ENCODE peak calls at places on chromosomes 12 and 14, in eight cellular contexts. J is sigmoid colon, Q is tibial nerve, P is ascending aorta, X is Peyer's patch, B is spleen, D is heart left ventricle, V is GM12878. I is an unnamed sample.
A peak's percentile ranks its signal among the peaks of the same experiment; 100 is the strongest.

GRCh38 chr12:28057856-28058615 is 85.5 kb upstream of the PTHLH start:
- DNase-seq in J (no peak), Q (no peak), P (no peak), X (no peak), B (no peak), D (no peak), V (peak; percentile 17), I (no peak)

GRCh38 chr12:74586251-74586650 is 48.6 kb downstream of the ATXN7L3B start:
- DNase-seq in J (no peak), Q (no peak), P (no peak), X (no peak), B (no peak), D (no peak), V (no peak), I (no peak)

GRCh38 chr12:110822821-110823415 is 23.9 kb upstream of the CCDC63 start:
- DNase-seq in J (no peak), Q (no peak), P (no peak), X (peak; percentile 56), B (no peak), D (no peak), V (peak; percentile 2), I (no peak)

GRCh38 chr12:116313194-116313910 is 35.9 kb upstream of the MED13L start:
- DNase-seq in J (no peak), Q (no peak), P (no peak), X (no peak), B (no peak), D (no peak), V (no peak), I (no peak)

GRCh38 chr12:2364566-2365165 is 311.9 kb downstream of the CACNA1C start:
- DNase-seq in J (peak; percentile 50), Q (no peak), P (no peak), X (no peak), B (no peak), D (no peak), V (no peak), I (no peak)

GRCh38 chr12:56565510-56566101 is 44.0 kb downstream of the RBMS2 start:
- DNase-seq in J (peak; percentile 94), Q (peak; percentile 26), P (peak; percentile 47), X (peak; percentile 84), B (peak; percentile 81), D (peak; percentile 91), V (no peak), I (peak; percentile 72)

GRCh38 chr12:64737539-64737938 is 21.7 kb downstream of the GNS start:
- DNase-seq in J (no peak), Q (no peak), P (no peak), X (no peak), B (no peak), D (no peak), V (no peak), I (no peak)

GRCh38 chr12:112852810-112853209 is 54.0 kb upstream of the OAS1 start:
- DNase-seq in J (no peak), Q (no peak), P (no peak), X (no peak), B (no peak), D (no peak), V (no peak), I (no peak)

GRCh38 chr12:103798586-103798985 is 42.4 kb downstream of the NT5DC3 start:
- DNase-seq in J (peak; percentile 19), Q (no peak), P (no peak), X (no peak), B (no peak), D (no peak), V (no peak), I (no peak)

GRCh38 chr14:32469388-32470160 is 140.5 kb downstream of the AKAP6 start:
- DNase-seq in J (no peak), Q (no peak), P (no peak), X (no peak), B (no peak), D (no peak), V (no peak), I (no peak)

GRCh38 chr14:89041245-89041585 is 216.8 kb downstream of the TTC8 start:
- DNase-seq in J (no peak), Q (no peak), P (no peak), X (peak; percentile 83), B (no peak), D (no peak), V (no peak), I (no peak)

GRCh38 chr14:53389207-53389606 is 236.1 kb upstream of the DDHD1 start:
- DNase-seq in J (no peak), Q (no peak), P (no peak), X (no peak), B (no peak), D (no peak), V (no peak), I (no peak)

GRCh38 chr12:91053951-91054715 is 3.7 kb downstream of the KERA start:
- DNase-seq in J (peak; percentile 57), Q (no peak), P (no peak), X (peak; percentile 43), B (no peak), D (no peak), V (no peak), I (no peak)

GRCh38 chr14:59425322-59425945 is 39.7 kb downstream of the GPR135 start:
- DNase-seq in J (peak; percentile 69), Q (no peak), P (no peak), X (no peak), B (no peak), D (peak; percentile 70), V (no peak), I (no peak)

GRCh38 chr14:72617391-72618011 is 276.4 kb downstream of the DPF3 start:
- DNase-seq in J (no peak), Q (no peak), P (no peak), X (no peak), B (no peak), D (peak; percentile 63), V (no peak), I (no peak)

GRCh38 chr14:97458302-97459137 is 661.3 kb downstream of the VRK1 start:
- DNase-seq in J (no peak), Q (no peak), P (no peak), X (peak; percentile 88), B (peak; percentile 90), D (no peak), V (no peak), I (peak; percentile 25)

GRCh38 chr12:27652174-27652763 is 44.0 kb upstream of the REP15 start:
- DNase-seq in J (no peak), Q (no peak), P (no peak), X (peak; percentile 75), B (no peak), D (no peak), V (peak; percentile 8), I (peak; percentile 46)

GRCh38 chr12:98601924-98602323 is 8.4 kb downstream of the SLC25A3 start:
- DNase-seq in J (no peak), Q (no peak), P (no peak), X (no peak), B (no peak), D (no peak), V (no peak), I (no peak)

GRCh38 chr14:69303086-69303485 is 43.1 kb downstream of the GALNT16 start:
- DNase-seq in J (peak; percentile 22), Q (no peak), P (no peak), X (no peak), B (no peak), D (no peak), V (no peak), I (no peak)

GRCh38 chr12:124745891-124746570 is 117.6 kb downstream of the SCARB1 start:
- DNase-seq in J (peak; percentile 98), Q (peak; percentile 92), P (peak; percentile 77), X (peak; percentile 86), B (peak; percentile 89), D (peak; percentile 96), V (no peak), I (peak; percentile 97)

GRCh38 chr12:97132270-97132669 is 225.2 kb downstream of the NEDD1 start:
- DNase-seq in J (no peak), Q (no peak), P (no peak), X (no peak), B (no peak), D (no peak), V (no peak), I (no peak)

GRCh38 chr12:97140355-97140754 is 233.3 kb downstream of the NEDD1 start:
- DNase-seq in J (no peak), Q (no peak), P (no peak), X (no peak), B (no peak), D (no peak), V (peak; percentile 11), I (no peak)

GRCh38 chr12:97131220-97131981 is 224.3 kb downstream of the NEDD1 start:
- DNase-seq in J (no peak), Q (no peak), P (no peak), X (no peak), B (no peak), D (no peak), V (no peak), I (no peak)

DNA sequence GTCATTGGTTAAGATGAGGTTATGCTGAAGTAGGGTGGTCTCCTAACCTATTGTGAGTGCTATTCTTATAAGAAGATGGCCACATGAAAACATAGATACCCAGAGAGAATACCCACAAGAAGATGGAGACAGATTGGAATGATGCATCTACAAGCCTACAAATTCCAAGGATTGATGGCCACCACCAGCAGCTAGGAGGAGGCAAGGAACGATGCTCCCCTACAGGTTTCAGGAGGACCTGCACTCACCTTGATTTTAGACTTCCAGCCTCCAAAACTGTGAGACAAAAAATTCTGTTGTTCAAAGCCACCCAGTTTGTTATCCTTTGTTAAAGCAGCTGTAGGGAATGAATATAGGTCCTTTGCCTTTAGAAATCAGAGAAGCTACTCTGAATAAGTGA is 227.4 kb downstream of the NEDD1 start:
- DNase-seq in J (no peak), Q (no peak), P (no peak), X (no peak), B (no peak), D (no peak), V (no peak), I (no peak)
- TF ChIP-seq CTCF in J (no peak), Q (no peak), P (no peak), X (no peak), B (no peak), D (no peak), V (no peak), I (no peak)

GRCh38 chr12:48986720-48987291 is 8.7 kb downstream of the WNT1 start:
- DNase-seq in J (no peak), Q (no peak), P (no peak), X (no peak), B (no peak), D (no peak), V (no peak), I (no peak)
- H3K27me3 ChIP-seq in J (peaks cover 46% of the 10 kb centered on the region), Q (no peaks in the 10 kb centered on the region), P (peaks cover 1% of the 10 kb centered on the region), X (no peaks in the 10 kb centered on the region), B (peaks cover 23% of the 10 kb centered on the region), D (peaks cover 13% of the 10 kb centered on the region), V (peaks cover 5% of the 10 kb centered on the region), I (no peaks in the 10 kb centered on the region)

GRCh38 chr14:104293851-104294627 is 155.7 kb downstream of the KIF26A start:
- DNase-seq in J (peak; percentile 45), Q (no peak), P (no peak), X (peak; percentile 44), B (peak; percentile 69), D (peak; percentile 14), V (no peak), I (peak; percentile 46)
- TF ChIP-seq CTCF in J (no peak), Q (no peak), P (no peak), X (peak; percentile 52), B (no peak), D (no peak), V (no peak), I (no peak)

DNA sequence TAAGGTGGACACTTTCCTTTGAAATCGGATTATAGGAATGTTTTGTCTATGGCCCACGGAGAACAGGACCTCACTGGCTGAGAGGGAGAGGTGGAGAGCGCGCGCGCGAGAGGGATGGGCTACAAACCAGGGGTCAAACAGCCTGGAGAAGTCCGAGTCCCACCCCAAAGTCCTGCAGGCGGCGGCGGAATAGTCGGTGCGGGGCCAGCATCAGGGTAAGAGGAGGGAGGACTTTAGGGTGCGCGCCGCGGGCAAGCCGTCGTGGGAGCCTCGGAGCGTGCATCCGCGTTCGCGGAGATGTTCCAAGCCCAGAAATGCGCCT is 3.3 kb upstream of the HOXC8 start:
- DNase-seq in J (no peak), Q (no peak), P (no peak), X (no peak), B (no peak), D (no peak), V (no peak), I (no peak)
- H3K27me3 ChIP-seq in J (peaks cover 99% of the 10 kb centered on the region), Q (no peaks in the 10 kb centered on the region), P (peaks cover 12% of the 10 kb centered on the region), X (no peaks in the 10 kb centered on the region), B (peaks cover 95% of the 10 kb centered on the region), D (peaks cover 100% of the 10 kb centered on the region), V (peaks cover 36% of the 10 kb centered on the region), I (no peaks in the 10 kb centered on the region)